ENCODE peak calls at places on chromosomes 4 and X, in four cellular contexts. Z is tibial nerve, Y is suprapubic skin, D is ovary. N is an unnamed sample.

GRCh38 chrX:118795528-118795927 is 28.1 kb upstream of the ZCCHC12 start:
- DNase-seq in Z (no peak), Y (no peak), D (no peak), N (no peak)

GRCh38 chr4:3410401-3411135 is 31.2 kb upstream of the HGFAC start:
- DNase-seq in Z (no peak), Y (peak; percentile 72), D (no peak), N (no peak)

GRCh38 chr4:122963222-122963621 is 40.8 kb upstream of the NUDT6 start:
- DNase-seq in Z (no peak), Y (no peak), D (no peak), N (no peak)

GRCh38 chr4:155960522-155960921 is 6.9 kb upstream of the CTSO start:
- DNase-seq in Z (peak; percentile 54), Y (no peak), D (no peak), N (no peak)

GRCh38 chrX:74449322-74449936 is 28.1 kb downstream of the SLC16A2 start:
- DNase-seq in Z (no peak), Y (no peak), D (no peak), N (no peak)

GRCh38 chrX:25180242-25180641 is 164.5 kb upstream of the ARX start:
- DNase-seq in Z (no peak), Y (no peak), D (no peak), N (no peak)

GRCh38 chr4:152805818-152806217 is 26.1 kb downstream of the ARFIP1 start:
- DNase-seq in Z (no peak), Y (no peak), D (no peak), N (no peak)

GRCh38 chrX:74924449-74925209 is 623 bp downstream of the NEXMIF start:
- DNase-seq in Z (no peak), Y (peak; percentile 75), D (peak; percentile 60), N (no peak)

DNA sequence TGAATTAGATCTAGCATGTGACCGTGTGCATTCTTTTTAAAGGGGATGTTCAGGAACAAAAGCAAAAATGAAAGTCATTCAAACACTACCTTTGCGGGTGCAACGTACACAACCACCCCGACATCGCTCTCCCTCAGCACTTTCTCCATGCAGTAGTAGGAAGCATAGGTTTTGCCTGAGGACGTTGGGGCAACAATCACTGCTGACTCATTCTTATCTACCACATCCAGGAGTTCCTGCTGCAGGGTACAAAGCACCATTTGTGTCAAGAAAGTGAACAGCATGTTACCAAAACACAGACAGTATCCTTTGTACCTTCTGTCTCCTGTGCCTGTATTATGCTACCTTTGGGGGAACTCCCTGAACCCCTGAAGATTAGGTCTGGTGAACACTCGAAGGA is 58.6 kb downstream of the DDX60L start:
- DNase-seq in Z (no peak), Y (no peak), D (no peak), N (no peak)
- TF ChIP-seq EP300 in Z (peak; percentile 65), Y (no peak), D (no peak), N (no peak)

GRCh38 chr4:98610926-98611325 is 47.5 kb downstream of the TSPAN5 start:
- DNase-seq in Z (no peak), Y (no peak), D (no peak), N (no peak)

GRCh38 chr4:98612318-98613250 is 45.8 kb downstream of the TSPAN5 start:
- DNase-seq in Z (no peak), Y (no peak), D (no peak), N (no peak)

GRCh38 chr4:98613453-98614075 is 44.8 kb downstream of the TSPAN5 start:
- DNase-seq in Z (no peak), Y (no peak), D (no peak), N (no peak)

GRCh38 chr4:98609946-98610345 is 48.5 kb downstream of the TSPAN5 start:
- DNase-seq in Z (no peak), Y (no peak), D (no peak), N (no peak)

DNA sequence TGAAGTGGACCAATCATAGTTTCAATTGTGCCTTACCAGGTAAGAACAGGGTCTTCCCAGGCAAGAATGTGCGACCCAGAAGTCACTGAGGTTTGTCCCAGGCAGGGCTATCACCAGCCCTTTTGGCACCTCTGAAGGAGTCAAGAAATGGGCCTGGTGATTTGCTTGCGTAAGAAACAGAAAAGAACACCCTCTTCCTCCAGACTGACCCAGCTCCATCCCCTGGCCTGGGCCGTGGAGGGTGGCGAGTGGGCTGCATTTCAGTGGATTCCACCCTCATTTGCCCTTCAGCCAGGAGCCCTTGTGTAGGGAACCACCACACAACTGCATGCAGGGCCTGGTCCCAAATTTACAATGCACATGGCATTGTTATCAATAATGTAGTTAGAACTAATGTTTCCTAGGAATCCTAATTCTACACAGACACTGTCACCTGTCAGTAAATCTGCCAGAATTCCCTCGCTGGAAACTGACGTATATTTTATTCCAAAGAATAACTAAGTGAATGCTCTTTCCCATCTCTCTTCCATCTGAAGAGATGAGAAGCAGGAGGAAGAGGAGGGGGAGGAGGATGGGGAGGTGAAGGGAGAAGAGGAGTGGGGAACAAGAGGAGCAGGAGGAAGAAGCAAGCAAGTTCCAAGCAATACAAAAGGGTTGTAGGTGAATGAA is 46.6 kb downstream of the TSPAN5 start:
- DNase-seq in Z (no peak), Y (no peak), D (peak; percentile 59), N (no peak)
- TF ChIP-seq EP300 in Z (no peak), Y (no peak), D (no peak), N (no peak)

GRCh38 chr4:20126906-20127305 is 124.8 kb upstream of the SLIT2 start:
- DNase-seq in Z (no peak), Y (no peak), D (no peak), N (no peak)
- TF ChIP-seq EP300 in Z (no peak), Y (no peak), D (no peak), N (no peak)

GRCh38 chr4:7323872-7324650 is 110.7 kb downstream of the PSAPL1 start:
- DNase-seq in Z (no peak), Y (no peak), D (peak; percentile 27), N (no peak)
- TF ChIP-seq EP300 in Z (no peak), Y (no peak), D (no peak), N (no peak)

GRCh38 chrX:13432776-13433605 is 113.1 kb upstream of the ATXN3L start:
- DNase-seq in Z (no peak), Y (no peak), D (no peak), N (no peak)

GRCh38 chrX:13432376-13432775 is 112.5 kb upstream of the ATXN3L start:
- DNase-seq in Z (peak; percentile 64), Y (no peak), D (no peak), N (no peak)

GRCh38 chrX:13430136-13430827 is 110.4 kb upstream of the ATXN3L start:
- DNase-seq in Z (no peak), Y (no peak), D (no peak), N (no peak)

GRCh38 chrX:13427441-13428054 is 107.7 kb upstream of the ATXN3L start:
- DNase-seq in Z (no peak), Y (no peak), D (no peak), N (no peak)

GRCh38 chrX:13428055-13428786 is 108.4 kb upstream of the ATXN3L start:
- DNase-seq in Z (no peak), Y (no peak), D (no peak), N (no peak)
- TF ChIP-seq EP300 in Z (no peak), Y (no peak), D (no peak), N (no peak)

GRCh38 chrX:42955349-42955748 is 177.4 kb upstream of the PPP1R2C start:
- DNase-seq in Z (no peak), Y (no peak), D (no peak), N (no peak)
- TF ChIP-seq EP300 in Z (no peak), Y (no peak), D (no peak), N (no peak)

GRCh38 chrX:132532955-132533354 is 44.1 kb upstream of the MBNL3 start:
- DNase-seq in Z (no peak), Y (no peak), D (no peak), N (no peak)
- TF ChIP-seq EP300 in Z (no peak), Y (no peak), D (no peak), N (no peak)